ENCODE peak calls at places on chromosomes 12 and 14, in six cellular contexts. K is nephron progenitor cell; B is CD8-positive, alpha-beta memory T cell; A is HuH-7; R is T-helper 17 cell; I is stimulated activated CD4-positive, alpha-beta T cell treated with anti-CD3 and anti-CD28 coated beads, TNF-alpha, amount 100 ng/mL, for 4 hours. T is an unnamed sample.

GRCh38 chr14:75254381-75254821 is 24.2 kb upstream of the FOS start:
- DNase-seq in I (no peak), B (no peak), A (no peak), K (no peak), R (no peak), T (no peak)

GRCh38 chr12:107519906-107520859 is 165.4 kb upstream of the PWP1 start:
- DNase-seq in A (no peak), R (no peak), B (no peak), K (no peak), I (no peak), T (no peak)

GRCh38 chr14:37275963-37276362 is 78.2 kb downstream of the MIPOL1 start:
- DNase-seq in B (no peak), I (no peak), K (no peak), A (no peak), R (no peak), T (no peak)

GRCh38 chr12:32809196-32809595 is 53.5 kb upstream of the YARS2 start:
- DNase-seq in R (no peak), K (no peak), I (no peak), A (no peak), B (no peak), T (no peak)

GRCh38 chr12:58914457-58914856 is 5.8 kb downstream of the LRIG3 start:
- DNase-seq in R (no peak), B (no peak), A (no peak), I (no peak), K (no peak), T (no peak)

GRCh38 chr14:95515080-95515489 is 1.4 kb downstream of the SYNE3 start:
- DNase-seq in B (no peak), K (peak), I (no peak), R (no peak), A (no peak), T (no peak)

GRCh38 chr12:67918441-67918840 is 70.8 kb upstream of the IFNG-AS1 start:
- DNase-seq in I (no peak), R (no peak), K (no peak), B (no peak), A (no peak), T (no peak)

GRCh38 chr14:93716410-93717221 is 71.7 kb downstream of the PRIMA1 start:
- DNase-seq in K (no peak), I (no peak), B (no peak), A (no peak), R (no peak), T (no peak)

GRCh38 chr12:70372881-70373280 is 6.8 kb downstream of the KCNMB4 start:
- DNase-seq in R (no peak), I (no peak), A (no peak), K (no peak), B (no peak), T (no peak)

GRCh38 chr12:127829974-127830543 is 436.9 kb upstream of the TMEM132C start:
- DNase-seq in A (no peak), K (no peak), B (no peak), R (no peak), I (no peak), T (no peak)

GRCh38 chr12:48336066-48336465 is 14.7 kb downstream of the ZNF641 start:
- DNase-seq in K (no peak), A (no peak), R (no peak), I (no peak), B (no peak), T (no peak)

GRCh38 chr12:52324068-52324444 is 2.9 kb upstream of the KRT83 start:
- DNase-seq in B (peak), K (no peak), R (no peak), I (no peak), A (no peak), T (no peak)

GRCh38 chr12:124570810-124571209 is 3.4 kb upstream of the NCOR2 start:
- DNase-seq in R (no peak), B (no peak), A (no peak), I (no peak), K (no peak), T (no peak)

GRCh38 chr14:86035882-86036281 is 505.9 kb downstream of the FLRT2 start:
- DNase-seq in I (no peak), K (peak), B (no peak), R (no peak), A (peak), T (no peak)

GRCh38 chr12:132445884-132446471 is 44.0 kb upstream of the FBRSL1 start:
- DNase-seq in K (peak), B (peak), A (no peak), I (peak), R (peak), T (peak)

GRCh38 chr12:131221061-131221945 is 267.6 kb downstream of the ADGRD1 start:
- DNase-seq in B (no peak), R (no peak), A (no peak), I (no peak), K (peak), T (no peak)

GRCh38 chr12:67943295-67943892 is 45.9 kb upstream of the IFNG-AS1 start:
- DNase-seq in R (peak), B (peak), K (peak), I (peak), A (peak), T (no peak)